ENCODE peak calls at places on chromosomes 6 and 20, in five cellular contexts. M is small intestine; A is astrocyte; Z is CD8-positive, alpha-beta memory T cell; R is body of pancreas. V is an unnamed sample.

GRCh38 chr6:109662192-109662591 is 28.8 kb downstream of the AK9 start:
- DNase-seq in Z (no peak), A (no peak), M (no peak), R (no peak), V (no peak)

GRCh38 chr6:94269256-94269655 is 849.9 kb upstream of the EPHA7 start:
- DNase-seq in M (no peak), A (no peak), R (no peak), Z (no peak), V (no peak)

GRCh38 chr6:139977887-139978332 is 603.5 kb upstream of the CITED2 start:
- DNase-seq in A (peak; percentile 62), M (no peak), R (peak; percentile 20), Z (no peak), V (no peak)

GRCh38 chr6:84061613-84062398 is 28.2 kb downstream of the MRAP2 start:
- DNase-seq in M (no peak), Z (no peak), R (no peak), A (no peak), V (no peak)

GRCh38 chr6:131062245-131063027 is 609 bp downstream of the EPB41L2 start:
- DNase-seq in Z (no peak), M (peak; percentile 26), A (no peak), R (peak; percentile 31), V (peak; percentile 60)

GRCh38 chr6:27295301-27296079 is 16.6 kb downstream of the POM121L2 start:
- DNase-seq in R (no peak), Z (no peak), M (peak; percentile 21), A (peak; percentile 63), V (no peak)

GRCh38 chr20:44959082-44959895 is 908 bp downstream of the TOMM34 start:
- DNase-seq in R (no peak), M (no peak), A (peak; percentile 67), Z (peak; percentile 35), V (no peak)

GRCh38 chr6:111592726-111593515 is 12.8 kb downstream of the TRAF3IP2 start:
- DNase-seq in A (no peak), Z (no peak), M (no peak), R (no peak), V (no peak)

GRCh38 chr6:152697634-152698033 is at the start of gene MYCT1:
- DNase-seq in Z (no peak), A (no peak), R (no peak), M (no peak), V (no peak)

GRCh38 chr6:115896538-115897129 is 164.1 kb downstream of the FRK start:
- DNase-seq in A (peak; percentile 19), M (peak; percentile 32), R (no peak), Z (no peak), V (no peak)

GRCh38 chr6:167420177-167420576 is 95.3 kb downstream of the TTLL2 start:
- DNase-seq in R (no peak), M (no peak), Z (no peak), A (no peak), V (no peak)

GRCh38 chr6:167416676-167417430 is 92.0 kb downstream of the TTLL2 start:
- DNase-seq in Z (no peak), M (no peak), A (no peak), R (no peak), V (no peak)

GRCh38 chr6:167410510-167410909 is 85.6 kb downstream of the TTLL2 start:
- DNase-seq in Z (no peak), M (no peak), R (no peak), A (no peak), V (no peak)

GRCh38 chr6:167420858-167421766 is 96.2 kb downstream of the TTLL2 start:
- DNase-seq in R (peak; percentile 49), M (peak; percentile 99), A (no peak), Z (no peak), V (no peak)

GRCh38 chr6:167415441-167415961 is 90.6 kb downstream of the TTLL2 start:
- DNase-seq in A (no peak), R (no peak), M (no peak), Z (no peak), V (no peak)
- H3K27ac ChIP-seq in A (no peak overlapping the region), R (no peak overlapping the region), M (no peak overlapping the region), Z (no peak overlapping the region), V (no peak overlapping the region)

GRCh38 chr20:41058007-41058673 is 29.5 kb downstream of the TOP1 start:
- DNase-seq in R (no peak), M (no peak), A (peak; percentile 86), Z (no peak), V (no peak)
- H3K27ac ChIP-seq in R (no peak overlapping the region), M (no peak overlapping the region), A (peak overlapping the region; percentile 57), Z (no peak overlapping the region), V (no peak overlapping the region)

GRCh38 chr6:121399971-121400370 is 35.5 kb upstream of the GJA1 start:
- DNase-seq in A (no peak), R (no peak), Z (no peak), M (peak; percentile 91), V (no peak)
- H3K27ac ChIP-seq in A (no peak overlapping the region), R (no peak overlapping the region), Z (no peak overlapping the region), M (peak overlapping the region; percentile 63), V (no peak overlapping the region)

DNA sequence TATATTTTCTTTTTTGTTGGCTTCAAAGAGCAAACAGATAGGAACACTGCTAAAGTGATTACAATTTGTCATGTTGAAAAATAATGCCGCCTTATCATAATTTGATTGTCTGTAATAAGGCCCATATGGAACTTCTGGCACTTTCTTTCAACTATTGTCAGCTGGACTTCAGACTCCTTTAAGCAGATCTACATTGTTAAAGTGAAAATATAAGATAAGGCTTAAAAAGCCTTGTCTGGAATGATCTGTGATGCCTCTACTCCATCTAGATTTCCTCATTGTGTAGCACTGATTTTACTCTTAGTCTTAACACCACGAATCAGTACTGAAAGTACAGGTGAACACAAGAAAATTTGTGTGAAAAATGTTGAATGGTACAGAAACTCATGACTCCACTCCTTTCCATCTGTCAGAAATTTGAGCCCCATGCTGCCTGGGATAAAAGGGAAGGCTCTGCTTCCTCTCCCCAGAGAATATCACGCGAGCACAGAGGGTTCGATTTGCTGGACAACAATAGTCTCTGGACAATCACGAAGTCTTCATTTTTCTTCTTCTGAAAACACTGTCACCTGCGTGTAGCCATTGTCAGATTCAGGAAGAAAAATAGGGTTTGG is 56.0 kb downstream of the BCAS1 start:
- DNase-seq in M (no peak), R (no peak), A (no peak), Z (no peak), V (no peak)
- H3K27ac ChIP-seq in M (no peak overlapping the region), R (no peak overlapping the region), A (no peak overlapping the region), Z (no peak overlapping the region), V (peak overlapping the region; percentile 21)

DNA sequence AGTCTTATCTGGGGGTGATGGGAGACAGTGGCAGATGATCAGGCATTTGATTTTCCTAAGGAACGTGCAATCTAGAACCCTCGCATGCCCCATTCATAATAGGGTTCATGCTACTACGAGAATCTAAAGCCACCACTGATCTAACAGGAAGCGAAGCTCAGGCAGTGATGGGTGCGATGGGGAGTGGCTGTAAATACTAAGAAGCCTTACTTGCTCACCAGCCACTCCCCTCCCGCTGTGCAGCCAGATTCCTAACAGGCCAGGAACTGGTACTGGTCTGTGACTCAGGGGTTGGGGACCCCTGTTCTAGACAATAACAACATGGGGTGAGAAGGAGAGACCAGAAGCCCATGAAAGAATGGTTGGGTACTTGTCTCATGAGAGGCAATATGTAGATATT is 4.5 kb downstream of the TREML4 start:
- DNase-seq in M (no peak), Z (no peak), R (no peak), A (no peak), V (no peak)
- H3K27ac ChIP-seq in M (no peak overlapping the region), Z (no peak overlapping the region), R (no peak overlapping the region), A (no peak overlapping the region), V (no peak overlapping the region)

V was measured in substantia nigra.